ENCODE peak calls at places on chromosomes 6 and 20, in eight cellular contexts. One of them, this sample, is unnamed.
A peak's percentile ranks its signal among the peaks of the same experiment; 100 is the strongest.

GRCh38 chr6:134880487-134881190 is 69.3 kb downstream of the ALDH8A1 start:
- DNase-seq in HCT116: no peak
- DNase-seq in body of pancreas: no peak
- DNase-seq in stomach: no peak
- DNase-seq in uterus: no peak
- DNase-seq in spleen: no peak
- DNase-seq in adrenal gland: peak; percentile 30
- DNase-seq in gastrocnemius medialis: no peak
- DNase-seq in this sample: no peak

GRCh38 chr6:37048851-37049734 is 43.6 kb downstream of the FGD2 start:
- DNase-seq in HCT116: no peak
- DNase-seq in body of pancreas: peak; percentile 88
- DNase-seq in stomach: peak; percentile 45
- DNase-seq in uterus: peak; percentile 64
- DNase-seq in spleen: peak; percentile 86
- DNase-seq in adrenal gland: no peak
- DNase-seq in gastrocnemius medialis: no peak
- DNase-seq in this sample: peak; percentile 61

GRCh38 chr6:48449002-48449401 is 338.0 kb upstream of the PTCHD4 start:
- DNase-seq in HCT116: no peak
- DNase-seq in body of pancreas: no peak
- DNase-seq in stomach: no peak
- DNase-seq in uterus: no peak
- DNase-seq in spleen: no peak
- DNase-seq in adrenal gland: no peak
- DNase-seq in gastrocnemius medialis: no peak
- DNase-seq in this sample: no peak

GRCh38 chr20:30811896-30812671 is 445.4 kb upstream of the DEFB115 start:
- DNase-seq in HCT116: no peak
- DNase-seq in body of pancreas: peak; percentile 15
- DNase-seq in stomach: no peak
- DNase-seq in uterus: no peak
- DNase-seq in spleen: peak; percentile 87
- DNase-seq in adrenal gland: no peak
- DNase-seq in gastrocnemius medialis: no peak
- DNase-seq in this sample: peak; percentile 26

GRCh38 chr6:47207261-47207660 is 102.4 kb downstream of the TNFRSF21 start:
- DNase-seq in HCT116: no peak
- DNase-seq in body of pancreas: no peak
- DNase-seq in stomach: no peak
- DNase-seq in uterus: no peak
- DNase-seq in spleen: no peak
- DNase-seq in adrenal gland: no peak
- DNase-seq in gastrocnemius medialis: no peak
- DNase-seq in this sample: no peak

GRCh38 chr6:162973141-162973872 is 245.5 kb downstream of the PACRG start:
- DNase-seq in HCT116: no peak
- DNase-seq in body of pancreas: no peak
- DNase-seq in stomach: no peak
- DNase-seq in uterus: no peak
- DNase-seq in spleen: no peak
- DNase-seq in adrenal gland: no peak
- DNase-seq in gastrocnemius medialis: peak; percentile 61
- DNase-seq in this sample: no peak

GRCh38 chr6:16688984-16689636 is 72.2 kb downstream of the ATXN1 start:
- DNase-seq in HCT116: no peak
- DNase-seq in body of pancreas: no peak
- DNase-seq in stomach: no peak
- DNase-seq in uterus: no peak
- DNase-seq in spleen: no peak
- DNase-seq in adrenal gland: no peak
- DNase-seq in gastrocnemius medialis: no peak
- DNase-seq in this sample: no peak

GRCh38 chr6:125346143-125346925 is 44.6 kb upstream of the HDDC2 start:
- DNase-seq in HCT116: no peak
- DNase-seq in body of pancreas: no peak
- DNase-seq in stomach: no peak
- DNase-seq in uterus: no peak
- DNase-seq in spleen: no peak
- DNase-seq in adrenal gland: no peak
- DNase-seq in gastrocnemius medialis: no peak
- DNase-seq in this sample: no peak

GRCh38 chr20:33840759-33841438 is 29.8 kb downstream of the CHMP4B start:
- DNase-seq in HCT116: no peak
- DNase-seq in body of pancreas: no peak
- DNase-seq in stomach: no peak
- DNase-seq in uterus: no peak
- DNase-seq in spleen: no peak
- DNase-seq in adrenal gland: no peak
- DNase-seq in gastrocnemius medialis: no peak
- DNase-seq in this sample: no peak

GRCh38 chr6:37612475-37612874 is 85.2 kb downstream of the MDGA1 start:
- DNase-seq in HCT116: no peak
- DNase-seq in body of pancreas: no peak
- DNase-seq in stomach: no peak
- DNase-seq in uterus: no peak
- DNase-seq in spleen: no peak
- DNase-seq in adrenal gland: no peak
- DNase-seq in gastrocnemius medialis: no peak
- DNase-seq in this sample: no peak

DNA sequence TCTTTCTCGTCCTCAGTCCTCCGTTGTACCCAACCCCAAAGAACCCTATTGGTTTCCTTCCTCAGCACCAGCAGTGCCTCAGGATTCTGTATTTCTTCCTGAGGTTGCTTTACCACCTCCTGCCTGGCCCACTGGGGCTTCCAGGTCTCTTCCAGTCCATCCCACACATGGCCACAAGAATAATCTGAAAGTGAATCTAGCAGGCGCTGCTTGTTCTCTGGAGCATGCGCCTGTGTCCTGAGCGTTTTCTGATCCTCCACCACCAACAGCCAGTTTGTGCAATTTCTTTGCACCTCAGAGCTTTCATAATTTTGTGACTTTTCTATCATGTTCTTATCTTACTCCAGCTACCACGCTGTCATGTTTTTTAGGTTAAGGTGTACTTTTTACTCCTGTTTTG is 11.6 kb upstream of the HSP90AB1 start:
- DNase-seq in HCT116: no peak
- DNase-seq in body of pancreas: no peak
- DNase-seq in stomach: no peak
- DNase-seq in uterus: no peak
- DNase-seq in spleen: peak; percentile 30
- DNase-seq in adrenal gland: no peak
- DNase-seq in gastrocnemius medialis: no peak
- DNase-seq in this sample: no peak
- TF ChIP-seq POLR2A in HCT116: no peak
- TF ChIP-seq POLR2A in body of pancreas: no peak
- TF ChIP-seq POLR2A in stomach: no peak
- TF ChIP-seq POLR2A in uterus: no peak
- TF ChIP-seq POLR2A in spleen: no peak
- TF ChIP-seq POLR2A in adrenal gland: no peak
- TF ChIP-seq POLR2A in gastrocnemius medialis: no peak
- TF ChIP-seq POLR2A in this sample: no peak

DNA sequence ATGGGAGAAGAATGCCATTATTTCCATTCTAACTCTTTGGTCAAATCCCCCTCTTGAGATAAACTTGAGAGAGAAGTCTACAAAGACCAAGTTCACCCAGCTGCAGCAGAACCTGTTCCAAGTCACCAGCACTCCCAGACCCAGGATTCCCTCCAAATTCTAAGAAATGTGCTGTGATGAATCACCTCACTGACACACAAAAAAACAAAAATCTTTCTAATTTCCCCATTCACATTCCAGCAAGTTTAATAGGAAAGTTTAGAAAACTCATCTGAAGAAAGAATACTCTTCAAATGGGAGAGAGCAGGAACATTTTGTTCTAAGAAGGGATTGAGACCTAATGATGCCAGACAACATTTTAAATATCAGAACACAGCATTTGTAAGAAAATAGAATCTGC is 213.6 kb upstream of the PLCB4 start:
- DNase-seq in HCT116: no peak
- DNase-seq in body of pancreas: no peak
- DNase-seq in stomach: no peak
- DNase-seq in uterus: peak; percentile 43
- DNase-seq in spleen: no peak
- DNase-seq in adrenal gland: peak; percentile 3
- DNase-seq in gastrocnemius medialis: peak; percentile 6
- DNase-seq in this sample: peak; percentile 67
- H3K27ac ChIP-seq in HCT116: no peak overlapping the region
- H3K27ac ChIP-seq in body of pancreas: no peak overlapping the region
- H3K27ac ChIP-seq in stomach: peak overlapping the region; percentile 65
- H3K27ac ChIP-seq in uterus: peak overlapping the region; percentile 68
- H3K27ac ChIP-seq in spleen: no peak overlapping the region
- H3K27ac ChIP-seq in adrenal gland: peak overlapping the region; percentile 62
- H3K27ac ChIP-seq in gastrocnemius medialis: peak overlapping the region; percentile 49
- H3K27ac ChIP-seq in this sample: peak overlapping the region; percentile 24

GRCh38 chr20:59935457-59936185 is 2.2 kb upstream of the SYCP2 start:
- DNase-seq in HCT116: no peak
- DNase-seq in body of pancreas: no peak
- DNase-seq in stomach: no peak
- DNase-seq in uterus: no peak
- DNase-seq in spleen: no peak
- DNase-seq in adrenal gland: no peak
- DNase-seq in gastrocnemius medialis: no peak
- DNase-seq in this sample: no peak

GRCh38 chr20:59936409-59936808 is 3.0 kb upstream of the SYCP2 start:
- DNase-seq in HCT116: no peak
- DNase-seq in body of pancreas: no peak
- DNase-seq in stomach: no peak
- DNase-seq in uterus: no peak
- DNase-seq in spleen: no peak
- DNase-seq in adrenal gland: no peak
- DNase-seq in gastrocnemius medialis: no peak
- DNase-seq in this sample: no peak

GRCh38 chr20:59938221-59938620 is 1.9 kb downstream of the PPP1R3D start:
- DNase-seq in HCT116: no peak
- DNase-seq in body of pancreas: no peak
- DNase-seq in stomach: no peak
- DNase-seq in uterus: no peak
- DNase-seq in spleen: no peak
- DNase-seq in adrenal gland: peak; percentile 2
- DNase-seq in gastrocnemius medialis: peak; percentile 47
- DNase-seq in this sample: no peak

GRCh38 chr20:59938696-59939051 is 1.4 kb downstream of the PPP1R3D start:
- DNase-seq in HCT116: no peak
- DNase-seq in body of pancreas: peak; percentile 56
- DNase-seq in stomach: no peak
- DNase-seq in uterus: peak; percentile 23
- DNase-seq in spleen: no peak
- DNase-seq in adrenal gland: peak; percentile 67
- DNase-seq in gastrocnemius medialis: peak; percentile 91
- DNase-seq in this sample: no peak

DNA sequence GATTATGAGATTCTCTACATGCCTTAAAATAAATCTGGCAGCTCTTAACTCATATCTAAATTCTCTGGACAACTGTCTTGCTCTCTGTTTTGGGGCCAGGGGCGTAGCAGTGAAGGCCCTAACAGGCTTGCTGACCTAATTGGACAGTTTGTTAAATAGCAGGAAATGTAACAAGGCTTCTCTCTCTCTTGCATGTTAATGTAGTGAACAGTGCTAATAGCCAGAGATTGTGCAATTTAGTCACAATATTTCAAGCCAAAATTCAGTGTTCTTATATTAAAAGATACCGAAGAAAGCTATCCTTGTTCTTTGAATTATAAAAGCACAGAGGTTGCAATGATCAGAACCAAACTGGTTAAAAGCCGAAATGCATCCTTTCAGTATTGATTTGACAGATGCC is 3.0 kb downstream of the PPP1R3D start:
- DNase-seq in HCT116: no peak
- DNase-seq in body of pancreas: no peak
- DNase-seq in stomach: no peak
- DNase-seq in uterus: no peak
- DNase-seq in spleen: no peak
- DNase-seq in adrenal gland: no peak
- DNase-seq in gastrocnemius medialis: no peak
- DNase-seq in this sample: no peak
- TF ChIP-seq POLR2A in HCT116: no peak
- TF ChIP-seq POLR2A in body of pancreas: no peak
- TF ChIP-seq POLR2A in stomach: no peak
- TF ChIP-seq POLR2A in uterus: no peak
- TF ChIP-seq POLR2A in spleen: no peak
- TF ChIP-seq POLR2A in adrenal gland: no peak
- TF ChIP-seq POLR2A in gastrocnemius medialis: no peak
- TF ChIP-seq POLR2A in this sample: no peak

GRCh38 chr6:142851601-142852000 is 93.4 kb downstream of the HIVEP2 start:
- DNase-seq in HCT116: no peak
- DNase-seq in body of pancreas: no peak
- DNase-seq in stomach: no peak
- DNase-seq in uterus: no peak
- DNase-seq in spleen: no peak
- DNase-seq in adrenal gland: no peak
- DNase-seq in gastrocnemius medialis: no peak
- DNase-seq in this sample: no peak

GRCh38 chr6:142848969-142849368 is 96.0 kb downstream of the HIVEP2 start:
- DNase-seq in HCT116: no peak
- DNase-seq in body of pancreas: no peak
- DNase-seq in stomach: no peak
- DNase-seq in uterus: no peak
- DNase-seq in spleen: no peak
- DNase-seq in adrenal gland: no peak
- DNase-seq in gastrocnemius medialis: no peak
- DNase-seq in this sample: no peak

GRCh38 chr6:142848156-142848555 is 96.8 kb downstream of the HIVEP2 start:
- DNase-seq in HCT116: no peak
- DNase-seq in body of pancreas: no peak
- DNase-seq in stomach: no peak
- DNase-seq in uterus: no peak
- DNase-seq in spleen: no peak
- DNase-seq in adrenal gland: no peak
- DNase-seq in gastrocnemius medialis: no peak
- DNase-seq in this sample: no peak

GRCh38 chr6:142853244-142854180 is 91.5 kb downstream of the HIVEP2 start:
- DNase-seq in HCT116: no peak
- DNase-seq in body of pancreas: no peak
- DNase-seq in stomach: no peak
- DNase-seq in uterus: no peak
- DNase-seq in spleen: no peak
- DNase-seq in adrenal gland: no peak
- DNase-seq in gastrocnemius medialis: no peak
- DNase-seq in this sample: no peak

DNA sequence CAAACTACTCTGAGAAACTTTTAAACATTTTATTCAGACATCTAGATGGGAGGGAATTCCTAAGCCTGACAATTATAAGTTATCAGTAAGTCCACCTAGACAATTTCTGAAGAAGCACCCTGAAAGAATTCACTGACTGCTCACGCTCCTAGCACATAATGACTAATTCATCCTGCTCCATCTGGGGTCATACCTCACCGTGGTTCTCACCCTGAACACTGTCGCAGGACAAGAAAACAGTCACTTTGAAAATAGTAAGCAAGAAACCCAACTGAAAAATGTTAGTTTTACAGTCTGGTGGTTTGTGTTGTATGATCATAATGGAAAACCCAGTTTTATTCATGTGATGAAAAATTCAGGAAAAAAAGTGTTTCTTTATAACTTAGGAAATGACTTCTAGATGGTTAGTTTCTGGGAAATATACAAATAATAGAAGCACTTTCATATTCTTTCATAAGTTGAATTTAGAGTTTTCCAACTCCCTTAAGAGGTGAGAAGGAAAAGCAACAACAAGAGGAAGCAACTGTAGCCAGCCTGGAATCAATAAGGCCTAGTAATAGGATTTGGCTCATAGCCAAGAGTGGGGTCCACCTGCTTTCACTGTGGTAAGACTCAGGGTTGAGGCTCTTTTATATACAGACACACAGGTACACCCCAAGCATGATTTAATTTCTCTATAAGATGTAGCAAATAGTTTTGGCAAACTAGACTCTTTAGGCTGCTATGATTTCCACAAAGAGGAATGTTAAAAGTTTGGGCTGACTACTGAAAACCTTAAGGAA is 94.1 kb downstream of the HIVEP2 start:
- DNase-seq in HCT116: no peak
- DNase-seq in body of pancreas: no peak
- DNase-seq in stomach: no peak
- DNase-seq in uterus: no peak
- DNase-seq in spleen: no peak
- DNase-seq in adrenal gland: no peak
- DNase-seq in gastrocnemius medialis: no peak
- DNase-seq in this sample: no peak
- H3K27ac ChIP-seq in HCT116: no peak overlapping the region
- H3K27ac ChIP-seq in body of pancreas: no peak overlapping the region
- H3K27ac ChIP-seq in stomach: peak overlapping the region; percentile 13
- H3K27ac ChIP-seq in uterus: peak overlapping the region; percentile 35
- H3K27ac ChIP-seq in spleen: no peak overlapping the region
- H3K27ac ChIP-seq in adrenal gland: no peak overlapping the region
- H3K27ac ChIP-seq in gastrocnemius medialis: peak overlapping the region; percentile 56
- H3K27ac ChIP-seq in this sample: no peak overlapping the region